ENCODE peak calls at places on chromosomes 1 and 21, in five cellular contexts. H is GM13976, K is GM04504, O is GM19239, Z is fibroblast of pulmonary artery. U is an unnamed sample.

GRCh38 chr21:38351961-38352521 is 95.2 kb downstream of the KCNJ15 start:
- DNase-seq in Z (peak), H (peak), O (peak), K (peak), U (no peak)

GRCh38 chr1:107541412-107541811 is 400.6 kb downstream of the NTNG1 start:
- DNase-seq in H (no peak), O (no peak), K (no peak), Z (no peak), U (no peak)

GRCh38 chr1:37998913-37999433 is 6.3 kb downstream of the FHL3 start:
- DNase-seq in O (no peak), Z (no peak), K (no peak), H (no peak), U (no peak)

GRCh38 chr1:199302554-199302953 is 663.7 kb downstream of the PTPRC start:
- DNase-seq in Z (peak), K (no peak), O (no peak), H (no peak), U (no peak)

GRCh38 chr1:228105269-228105995 is 2.3 kb upstream of the C1orf35 start:
- DNase-seq in H (no peak), K (no peak), Z (no peak), O (no peak), U (no peak)

GRCh38 chr1:229572286-229572685 is 13.8 kb upstream of the ABCB10 start:
- DNase-seq in Z (no peak), O (no peak), H (no peak), K (no peak), U (no peak)

GRCh38 chr21:20802201-20802600 is 196.0 kb upstream of the NCAM2 start:
- DNase-seq in K (no peak), H (no peak), O (no peak), Z (no peak), U (no peak)

GRCh38 chr1:17004466-17005364 is 7.0 kb downstream of the ATP13A2 start:
- DNase-seq in Z (no peak), K (no peak), H (peak), O (no peak), U (no peak)

GRCh38 chr1:58814251-58815068 is 30.6 kb upstream of the JUN start:
- DNase-seq in O (no peak), Z (peak), K (no peak), H (peak), U (peak)